ENCODE peak calls at places on chromosomes 6 and 20, in eight cellular contexts. Z is neural progenitor cell, E is HFF-Myc, D is pancreas, H is foreskin fibroblast, V is tibial artery, O is left lung, C is epithelial cell of esophagus. I is an unnamed sample.

GRCh38 chr6:119096683-119097310 is 18.3 kb upstream of the FAM184A start:
- DNase-seq in O (peak; percentile 52), C (peak; percentile 85), Z (no peak), D (peak; percentile 69), H (peak; percentile 22), V (peak; percentile 84), E (no peak), I (no peak)

GRCh38 chr6:5995705-5996686 is 10.7 kb downstream of the NRN1 start:
- DNase-seq in H (peak; percentile 74), E (no peak), D (no peak), O (peak; percentile 70), V (peak; percentile 88), C (peak; percentile 14), Z (peak; percentile 91), I (no peak)

GRCh38 chr6:93088675-93089575 is 330.4 kb downstream of the EPHA7 start:
- DNase-seq in H (no peak), Z (no peak), V (no peak), O (no peak), C (no peak), E (no peak), D (no peak), I (no peak)

GRCh38 chr20:49366687-49367086 is 88.8 kb upstream of the ZNFX1 start:
- DNase-seq in C (no peak), H (no peak), D (no peak), V (no peak), E (no peak), Z (no peak), O (no peak), I (no peak)

GRCh38 chr6:113995632-113996031 is 24.7 kb upstream of the HDAC2 start:
- DNase-seq in O (peak; percentile 59), E (peak; percentile 78), V (peak; percentile 68), H (peak; percentile 98), D (no peak), Z (peak; percentile 9), C (peak; percentile 39), I (peak; percentile 92)

GRCh38 chr20:17630151-17630805 is 51.8 kb downstream of the RRBP1 start:
- DNase-seq in C (no peak), D (peak; percentile 15), Z (no peak), E (no peak), H (no peak), O (no peak), V (no peak), I (no peak)

GRCh38 chr6:88916615-88917198 is 46.7 kb downstream of the RNGTT start:
- DNase-seq in V (no peak), Z (no peak), D (no peak), O (no peak), E (no peak), H (no peak), C (peak; percentile 84), I (no peak)

GRCh38 chr6:31689249-31690110 is 8.6 kb upstream of the LY6G5C start:
- DNase-seq in H (no peak), O (no peak), D (no peak), Z (no peak), E (no peak), V (no peak), C (no peak), I (no peak)

GRCh38 chr6:101597711-101598110 is 204.2 kb downstream of the GRIK2 start:
- DNase-seq in E (no peak), H (peak; percentile 82), D (no peak), O (no peak), C (peak; percentile 46), Z (peak; percentile 11), V (no peak), I (peak; percentile 3)

GRCh38 chr20:9344080-9344920 is 170.1 kb upstream of the LAMP5 start:
- DNase-seq in D (no peak), H (peak; percentile 55), C (no peak), V (no peak), O (no peak), E (peak; percentile 30), Z (no peak), I (peak; percentile 13)

GRCh38 chr6:105988321-105988720 is 97.8 kb upstream of the PRDM1 start:
- DNase-seq in D (no peak), H (peak; percentile 50), Z (no peak), E (no peak), V (no peak), C (no peak), O (no peak), I (peak; percentile 70)

GRCh38 chr6:137202078-137202477 is 17.1 kb downstream of the IFNGR1 start:
- DNase-seq in O (no peak), V (no peak), Z (no peak), H (no peak), E (no peak), C (peak; percentile 28), D (no peak), I (no peak)

GRCh38 chr6:9116026-9116425 is 680.7 kb upstream of the SLC35B3 start:
- DNase-seq in Z (no peak), V (no peak), C (peak; percentile 27), D (no peak), H (peak; percentile 96), E (peak; percentile 89), O (no peak), I (peak; percentile 54)

GRCh38 chr6:6901945-6902344 is 205.8 kb upstream of the RREB1 start:
- DNase-seq in D (no peak), Z (no peak), E (no peak), V (no peak), C (no peak), H (no peak), O (no peak), I (no peak)

GRCh38 chr20:10388571-10388970 is 45.5 kb downstream of the MKKS start:
- DNase-seq in C (no peak), O (no peak), H (no peak), Z (no peak), E (no peak), V (no peak), D (no peak), I (no peak)

GRCh38 chr6:108578595-108579038 is 17.9 kb downstream of the FOXO3 start:
- DNase-seq in O (no peak), E (no peak), V (no peak), Z (no peak), H (peak; percentile 74), D (no peak), C (peak; percentile 36), I (no peak)

GRCh38 chr6:143429970-143430369 is 20.5 kb downstream of the ADAT2 start:
- DNase-seq in E (no peak), C (no peak), H (no peak), D (no peak), O (no peak), Z (no peak), V (no peak), I (no peak)

GRCh38 chr6:28825732-28826293 is 98.0 kb downstream of the TRIM27 start:
- DNase-seq in C (no peak), O (no peak), Z (peak; percentile 35), V (no peak), E (no peak), D (no peak), H (no peak), I (no peak)

GRCh38 chr20:4949833-4950178 is 51.5 kb downstream of the SLC23A2 start:
- DNase-seq in C (peak; percentile 48), D (no peak), E (no peak), Z (peak; percentile 51), H (peak; percentile 34), O (no peak), V (no peak), I (no peak)

DNA sequence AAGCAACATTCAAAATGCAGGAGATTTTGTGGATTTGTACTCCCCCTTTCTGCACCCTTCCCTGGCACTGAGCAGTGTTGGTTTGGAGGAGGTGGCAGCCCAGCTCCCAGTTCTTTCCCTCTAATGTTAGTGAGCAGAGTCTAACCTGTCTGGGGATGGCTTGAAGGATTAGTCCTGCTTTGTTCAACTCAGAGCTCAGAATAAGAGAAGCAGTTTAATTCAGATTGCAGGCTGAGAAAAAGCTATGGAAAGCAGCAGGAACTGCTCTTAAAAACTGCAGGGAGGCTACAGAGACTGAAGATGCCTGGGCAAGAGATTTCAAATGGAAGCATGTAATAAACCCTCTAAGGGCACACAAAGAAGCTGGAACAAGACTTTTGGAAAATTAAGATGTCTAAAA is 223.4 kb upstream of the GGTLC1 start:
- DNase-seq in Z (peak; percentile 62), V (no peak), O (no peak), E (no peak), C (no peak), D (no peak), H (no peak), I (no peak)
- H3K4me3 ChIP-seq in Z (no peak overlapping the region), V (no peak overlapping the region), O (no peak overlapping the region), E (no peak overlapping the region), C (no peak overlapping the region), D (no peak overlapping the region), H (no peak overlapping the region), I (no peak overlapping the region)

GRCh38 chr6:162568266-162568665 is 159.3 kb downstream of the PRKN start:
- DNase-seq in C (no peak), Z (no peak), V (no peak), H (no peak), D (no peak), E (no peak), O (no peak), I (no peak)

GRCh38 chr6:162576009-162576408 is 151.6 kb downstream of the PRKN start:
- DNase-seq in Z (no peak), E (no peak), V (no peak), H (peak; percentile 6), C (no peak), O (no peak), D (no peak), I (no peak)

DNA sequence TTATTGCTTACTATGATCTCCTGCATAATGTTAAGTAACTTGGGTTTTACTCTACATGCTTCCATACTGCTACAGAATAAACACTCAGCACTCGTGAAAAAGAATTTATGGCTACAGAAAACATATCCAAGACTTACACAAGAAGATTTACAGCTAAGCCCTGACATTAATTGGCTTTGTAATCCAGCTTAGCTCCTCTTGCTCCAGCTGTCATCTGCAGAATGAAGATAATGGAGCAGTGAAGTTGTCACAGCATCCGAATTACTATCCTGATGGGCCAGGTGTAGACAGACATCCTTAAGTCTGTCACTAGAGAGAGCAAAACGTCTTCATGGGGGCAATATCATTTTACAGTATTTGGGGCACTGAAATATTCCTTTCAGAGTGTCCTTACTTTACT is 155.3 kb downstream of the PRKN start:
- DNase-seq in V (no peak), O (no peak), H (no peak), Z (no peak), E (no peak), D (no peak), C (no peak), I (no peak)
- TF ChIP-seq CTCF in V (no peak), O (no peak), H (no peak), Z (no peak), E (no peak), D (no peak), C (no peak), I (no peak)

DNA sequence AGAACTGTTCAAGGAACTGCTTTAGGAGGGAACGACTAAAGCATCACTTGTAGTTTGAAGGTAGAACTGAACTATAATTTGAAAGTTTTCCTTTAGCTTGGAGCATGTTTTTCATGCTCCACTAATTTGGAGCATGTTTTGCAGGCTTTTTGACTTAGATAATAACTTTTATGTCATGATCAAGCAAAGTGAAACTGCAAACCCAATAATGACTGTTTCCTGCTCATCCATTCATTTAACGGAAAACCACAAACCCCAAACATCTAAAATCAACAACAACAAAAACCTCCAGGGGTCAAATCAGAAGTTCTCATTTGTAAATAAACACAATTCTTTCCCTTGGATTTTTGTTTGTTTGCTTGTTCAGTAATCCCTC is 2.8 kb downstream of the SIM1 start:
- DNase-seq in E (no peak), D (no peak), H (peak; percentile 54), C (no peak), O (no peak), Z (no peak), V (no peak), I (no peak)
- H3K4me3 ChIP-seq in E (peak overlapping the region; percentile 89), D (peak overlapping the region; percentile 44), H (peak overlapping the region; percentile 71), C (no peak overlapping the region), O (no peak overlapping the region), Z (no peak overlapping the region), V (no peak overlapping the region), I (no peak overlapping the region)

GRCh38 chr20:47521059-47521808 is 19.5 kb downstream of the NCOA3 start:
- DNase-seq in H (no peak), E (no peak), D (no peak), O (no peak), C (peak; percentile 75), Z (peak; percentile 43), V (no peak), I (no peak)
- TF ChIP-seq CTCF in H (no peak), E (no peak), D (no peak), O (no peak), C (peak; percentile 5), Z (peak; percentile 51), V (no peak), I (no peak)